ENCODE peak calls at places on chromosomes 6 and 20, in six cellular contexts. R is upper lobe of right lung, L is PC-3, Z is OCI-LY7, N is vagina, G is GM12865. M is an unnamed sample.

GRCh38 chr6:46407785-46408530 is 83.3 kb downstream of the RCAN2 start:
- DNase-seq in Z (no peak), N (no peak), L (no peak), G (no peak), R (no peak), M (no peak)

GRCh38 chr20:20466341-20466879 is 98.5 kb downstream of the INSM1 start:
- DNase-seq in R (no peak), G (peak; percentile 91), Z (peak; percentile 76), N (no peak), L (no peak), M (no peak)

GRCh38 chr20:4711511-4711910 is 10.2 kb upstream of the PRND start:
- DNase-seq in Z (no peak), L (no peak), R (no peak), N (no peak), G (no peak), M (no peak)

GRCh38 chr20:36629719-36630340 is 16.2 kb downstream of the SLA2 start:
- DNase-seq in N (no peak), Z (peak; percentile 78), R (no peak), G (peak; percentile 56), L (no peak), M (no peak)

GRCh38 chr6:158361961-158362634 is 49.8 kb downstream of the TULP4 start:
- DNase-seq in N (no peak), Z (no peak), R (no peak), G (no peak), L (no peak), M (no peak)

GRCh38 chr6:32607988-32608298 is 18.3 kb upstream of the HLA-DRB1 start:
- DNase-seq in G (no peak), R (no peak), L (no peak), N (no peak), Z (no peak), M (no peak)

GRCh38 chr20:51087306-51087705 is 64.4 kb upstream of the KCNG1 start:
- DNase-seq in Z (no peak), L (no peak), N (no peak), G (no peak), R (no peak), M (no peak)

GRCh38 chr20:3226864-3227263 is 12.1 kb downstream of the SLC4A11 start:
- DNase-seq in L (no peak), Z (no peak), N (no peak), G (no peak), R (no peak), M (no peak)

GRCh38 chr6:165983112-165984072 is 184.3 kb downstream of the TBXT start:
- DNase-seq in R (no peak), L (no peak), Z (no peak), N (no peak), G (no peak), M (no peak)

GRCh38 chr20:32333988-32334885 is 23.9 kb upstream of the ASXL1 start:
- DNase-seq in G (peak; percentile 86), R (peak; percentile 92), L (no peak), Z (no peak), N (no peak), M (no peak)

GRCh38 chr6:151148111-151148510 is 91.7 kb upstream of the AKAP12 start:
- DNase-seq in Z (no peak), L (peak; percentile 23), G (no peak), R (no peak), N (no peak), M (no peak)

GRCh38 chr6:11938285-11938890 is 73.7 kb upstream of the HIVEP1 start:
- DNase-seq in R (no peak), L (no peak), N (no peak), Z (no peak), G (no peak), M (no peak)

GRCh38 chr6:17511084-17511483 is 89.0 kb upstream of the FAM8A1 start:
- DNase-seq in N (no peak), G (no peak), Z (no peak), R (no peak), L (no peak), M (no peak)

GRCh38 chr6:113047148-113047547 is 700.0 kb downstream of the RFPL4B start:
- DNase-seq in L (peak; percentile 79), R (no peak), Z (no peak), G (no peak), N (no peak), M (peak; percentile 89)

GRCh38 chr6:105680131-105680530 is 277.2 kb upstream of the PREP start:
- DNase-seq in N (no peak), L (peak; percentile 28), Z (no peak), R (no peak), G (no peak), M (no peak)

GRCh38 chr6:154615483-154616025 is 105.1 kb upstream of the CNKSR3 start:
- DNase-seq in L (peak; percentile 72), R (peak; percentile 73), N (no peak), Z (no peak), G (no peak), M (peak; percentile 19)

GRCh38 chr6:139355777-139356445 is 18.5 kb downstream of the CITED2 start:
- DNase-seq in G (no peak), N (no peak), R (no peak), L (no peak), Z (no peak), M (no peak)

GRCh38 chr6:46651766-46652165 is 852 bp downstream of the CYP39A1 start:
- DNase-seq in N (no peak), G (no peak), L (peak; percentile 30), Z (peak; percentile 51), R (no peak), M (no peak)

GRCh38 chr6:56222509-56222908 is 24.9 kb downstream of the COL21A1 start:
- DNase-seq in Z (no peak), G (no peak), N (no peak), L (peak; percentile 55), R (no peak), M (no peak)

GRCh38 chr20:32476684-32477593 is 108.2 kb downstream of the NOL4L start:
- DNase-seq in Z (no peak), R (peak; percentile 69), N (no peak), L (no peak), G (no peak), M (no peak)

GRCh38 chr20:62487125-62487524 is 11.3 kb upstream of the GATA5 start:
- DNase-seq in L (no peak), N (no peak), G (no peak), R (no peak), Z (no peak), M (no peak)

GRCh38 chr6:108133594-108134179 is 32.1 kb upstream of the NR2E1 start:
- DNase-seq in G (no peak), R (peak; percentile 81), Z (no peak), L (peak; percentile 73), N (no peak), M (no peak)

GRCh38 chr6:52399511-52400315 is 20.4 kb upstream of the EFHC1 start:
- DNase-seq in G (peak; percentile 67), Z (peak; percentile 64), N (no peak), R (no peak), L (peak; percentile 72), M (no peak)

GRCh38 chr20:64115171-64115911 is 8.0 kb upstream of the NPBWR2 start:
- DNase-seq in N (no peak), L (no peak), Z (no peak), R (peak; percentile 45), G (no peak), M (no peak)

GRCh38 chr20:62142252-62143117 is 709 bp downstream of the PSMA7 start:
- DNase-seq in G (peak; percentile 19), N (no peak), L (no peak), R (no peak), Z (peak; percentile 28), M (no peak)

GRCh38 chr6:35967059-35967769 is 46.3 kb upstream of the SRPK1 start:
- DNase-seq in R (no peak), N (no peak), L (no peak), Z (no peak), G (no peak), M (no peak)

GRCh38 chr6:44166591-44167184 is 8.1 kb downstream of the CAPN11 start:
- DNase-seq in L (no peak), N (no peak), Z (no peak), G (no peak), R (no peak), M (no peak)

GRCh38 chr6:112717401-112717800 is 370.3 kb downstream of the RFPL4B start:
- DNase-seq in L (no peak), N (no peak), G (no peak), Z (no peak), R (no peak), M (no peak)

GRCh38 chr6:156747715-156748114 is 29.5 kb upstream of the ARID1B start:
- DNase-seq in R (no peak), N (no peak), Z (no peak), G (no peak), L (no peak), M (no peak)

GRCh38 chr20:8389381-8390368 is 257.6 kb downstream of the PLCB1 start:
- DNase-seq in L (peak; percentile 72), G (peak; percentile 50), Z (peak; percentile 75), N (no peak), R (no peak), M (peak; percentile 33)

GRCh38 chr20:49281059-49281912 is 3.4 kb upstream of the ZNFX1 start:
- DNase-seq in N (no peak), R (no peak), G (peak; percentile 75), Z (peak; percentile 55), L (peak; percentile 31), M (no peak)
- H3K4me3 ChIP-seq in N (no peak overlapping the region), R (peak overlapping the region; percentile 89), G (peak overlapping the region; percentile 90), Z (peak overlapping the region; percentile 100), L (peak overlapping the region; percentile 89), M (peak overlapping the region; percentile 99)

DNA sequence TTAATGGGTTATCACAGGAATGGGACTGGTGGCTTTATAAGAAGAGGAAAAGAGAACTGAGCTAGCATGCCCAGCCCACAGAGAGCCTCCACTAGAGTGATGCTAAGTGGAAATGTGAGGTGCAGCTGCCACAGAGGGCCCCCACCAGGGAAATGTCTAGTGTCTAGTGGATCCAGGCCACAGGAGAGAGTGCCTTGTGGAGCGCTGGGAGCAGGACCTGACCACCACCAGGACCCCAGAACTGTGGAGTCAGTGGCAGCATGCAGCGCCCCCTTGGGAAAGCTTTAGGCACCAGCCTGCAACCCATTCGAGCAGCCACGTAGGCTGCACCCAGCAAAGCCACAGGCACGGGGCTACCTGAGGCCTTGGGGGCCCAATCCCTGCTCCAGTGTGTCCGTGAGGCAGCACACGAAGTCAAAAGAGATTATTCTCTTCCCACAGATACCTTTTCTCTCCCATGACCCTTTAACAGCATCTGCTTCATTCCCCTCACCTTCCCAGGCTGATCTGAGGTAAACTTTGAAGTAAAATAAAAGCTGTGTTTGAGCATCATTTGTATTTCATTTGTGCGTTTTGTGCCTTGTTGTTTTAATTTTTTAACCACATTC is 4.4 kb downstream of the HLA-E start:
- DNase-seq in G (peak; percentile 63), L (no peak), R (no peak), Z (no peak), N (no peak), M (no peak)
- TF ChIP-seq CTCF in G (peak; percentile 35), L (peak; percentile 36), R (peak; percentile 10), Z (peak; percentile 62), N (no peak), M (peak; percentile 15)

DNA sequence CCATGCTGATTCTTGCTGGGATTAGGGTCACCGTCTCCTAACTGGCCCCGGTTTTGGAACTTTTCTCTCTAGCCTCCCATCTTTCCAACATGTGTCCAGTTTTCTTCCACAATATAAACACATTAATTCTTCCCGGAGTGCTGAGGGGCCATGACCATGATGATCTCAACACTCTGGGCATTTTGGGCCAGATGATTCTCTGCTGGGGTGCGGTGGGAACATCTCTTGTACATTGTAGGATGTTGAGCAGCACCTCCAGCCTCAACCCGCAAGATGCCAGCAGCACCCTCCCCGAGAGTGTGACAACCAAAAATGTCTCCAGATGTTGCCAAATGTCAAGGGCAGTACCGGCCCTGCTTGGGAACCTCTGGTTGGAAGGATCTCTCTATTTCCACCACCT is 164.8 kb downstream of the TFAP2C start:
- DNase-seq in Z (no peak), G (no peak), N (no peak), L (no peak), R (no peak), M (no peak)
- H3K4me3 ChIP-seq in Z (no peak overlapping the region), G (no peak overlapping the region), N (no peak overlapping the region), L (no peak overlapping the region), R (no peak overlapping the region), M (no peak overlapping the region)

GRCh38 chr20:52996726-52997125 is 24.6 kb downstream of the TSHZ2 start:
- DNase-seq in N (no peak), L (no peak), R (no peak), G (no peak), Z (no peak), M (no peak)
- TF ChIP-seq CTCF in N (no peak), L (no peak), R (no peak), G (no peak), Z (no peak), M (no peak)